ENCODE peak calls at places on chromosomes 11 and 22, in four cellular contexts. L, F, V and N are unnamed samples.

GRCh38 chr22:46064236-46064965 is 85.9 kb upstream of the PPARA start:
- DNase-seq in L (no peak), F (no peak), V (peak), N (no peak)

GRCh38 chr11:128222245-128222959 is 365.0 kb downstream of the ETS1 start:
- DNase-seq in F (no peak), L (no peak), V (no peak), N (no peak)

GRCh38 chr22:30878516-30879365 is 89.8 kb downstream of the MORC2 start:
- DNase-seq in V (no peak), L (peak), F (peak), N (no peak)

GRCh38 chr11:126816655-126817054 is 183.9 kb downstream of the KIRREL3 start:
- DNase-seq in L (no peak), F (no peak), V (no peak), N (no peak)

GRCh38 chr22:45977551-45978274 is 751 bp upstream of the WNT7B start:
- DNase-seq in V (no peak), F (no peak), L (no peak), N (no peak)

GRCh38 chr11:113457784-113458183 is 17.4 kb downstream of the DRD2 start:
- DNase-seq in L (no peak), F (no peak), V (no peak), N (peak)

GRCh38 chr11:118521892-118522311 is 5.4 kb upstream of the TTC36 start:
- DNase-seq in F (no peak), V (no peak), L (no peak), N (no peak)

GRCh38 chr11:119169272-119169719 is 771 bp downstream of the NLRX1 start:
- DNase-seq in F (peak), V (peak), L (peak), N (peak)

GRCh38 chr11:118998822-118999221 is 884 bp downstream of the CENATAC start:
- DNase-seq in V (peak), F (peak), L (peak), N (peak)

GRCh38 chr11:85798361-85798760 is 12.6 kb downstream of the SYTL2 start:
- DNase-seq in F (no peak), L (no peak), V (no peak), N (no peak)

GRCh38 chr11:70540196-70540595 is 141.9 kb downstream of the CTTN start:
- DNase-seq in L (no peak), F (no peak), V (no peak), N (no peak)

GRCh38 chr11:59574932-59575904 is 40.4 kb downstream of the OSBP start:
- DNase-seq in V (no peak), F (no peak), L (no peak), N (peak)

GRCh38 chr22:36182056-36182455 is 19.6 kb downstream of the APOL4 start:
- DNase-seq in V (no peak), F (no peak), L (no peak), N (no peak)

DNA sequence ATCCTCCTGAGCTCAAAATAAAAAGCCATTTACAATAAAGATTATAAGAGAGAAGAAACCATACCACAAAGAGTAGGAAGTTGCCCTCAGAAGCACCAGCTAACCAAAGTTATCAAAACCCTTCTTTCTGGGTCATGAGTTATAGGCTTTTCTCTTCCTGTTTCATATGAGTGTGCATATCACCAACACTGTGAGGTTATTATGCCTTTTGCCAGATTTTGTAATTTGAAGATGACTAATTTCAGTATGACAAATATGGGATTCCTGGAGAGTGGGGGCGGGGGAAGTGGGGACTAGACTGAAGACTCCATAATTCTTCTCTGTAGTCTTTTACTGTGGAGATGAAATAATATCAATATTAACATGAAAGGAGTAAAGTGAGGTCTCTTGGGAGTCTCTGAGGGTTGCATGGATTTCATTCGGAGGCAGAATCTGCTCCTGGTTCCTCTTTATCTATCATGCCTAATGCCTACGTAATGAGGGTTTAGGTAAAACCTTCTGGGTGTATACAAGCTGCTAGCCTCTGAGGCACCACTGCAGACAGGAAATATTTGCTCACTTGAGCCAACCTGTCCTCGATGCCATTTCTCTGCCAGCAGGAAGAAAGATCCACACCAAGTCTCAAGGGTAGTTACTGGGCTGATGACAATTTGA is 2.1 kb downstream of the LPXN start:
- DNase-seq in V (peak), F (peak), L (peak), N (peak)
- H3K4me2 ChIP-seq in V (peak), F (peak), L (no peak), N (no peak)

DNA sequence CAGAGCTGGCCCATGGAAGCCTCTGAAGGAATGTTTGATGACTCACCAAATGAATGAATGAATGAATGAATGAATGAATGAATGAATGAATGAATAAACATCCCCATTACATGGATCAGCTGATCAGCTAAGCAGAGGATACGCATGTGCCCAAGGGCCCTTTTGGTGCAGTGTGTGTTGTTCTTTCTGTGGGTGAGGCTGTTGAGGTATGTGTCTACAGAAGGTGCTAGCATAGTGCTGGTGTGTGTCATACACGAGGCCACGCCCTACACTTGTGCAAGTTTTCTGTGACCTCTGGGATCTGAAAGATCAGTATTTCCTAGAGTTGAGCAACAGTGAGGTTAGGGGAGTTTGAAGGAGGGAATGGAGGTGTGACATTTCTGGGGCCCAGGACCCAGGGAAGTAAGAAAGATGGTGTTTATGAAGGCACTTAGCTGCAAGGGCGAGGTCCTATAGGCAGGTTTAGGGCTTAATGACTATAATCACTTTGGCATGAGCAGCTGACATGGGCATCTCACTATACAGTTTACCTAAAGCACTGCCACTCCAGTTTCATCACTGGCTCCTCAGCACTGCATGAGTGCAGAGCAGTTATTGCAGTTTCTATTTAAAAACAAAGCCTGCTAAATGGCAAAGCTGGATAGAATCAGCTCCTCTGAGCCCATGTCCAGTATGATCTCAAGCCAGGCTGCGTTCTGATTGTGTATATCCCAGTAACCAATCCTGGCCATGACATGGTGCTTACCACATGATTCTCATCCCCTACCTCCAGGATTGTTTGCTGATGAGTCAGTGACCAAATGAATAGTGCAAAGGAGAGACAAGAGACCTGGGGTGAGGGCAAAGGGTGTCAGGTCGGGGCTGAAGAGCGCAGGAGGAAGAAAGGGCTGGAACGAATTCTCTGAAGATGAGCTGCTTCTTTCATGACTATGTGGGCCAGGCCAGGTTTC is 36.4 kb upstream of the E2F8 start:
- DNase-seq in L (peak), F (no peak), V (peak), N (peak)
- H3K4me2 ChIP-seq in L (no peak), F (no peak), V (no peak), N (no peak)

DNA sequence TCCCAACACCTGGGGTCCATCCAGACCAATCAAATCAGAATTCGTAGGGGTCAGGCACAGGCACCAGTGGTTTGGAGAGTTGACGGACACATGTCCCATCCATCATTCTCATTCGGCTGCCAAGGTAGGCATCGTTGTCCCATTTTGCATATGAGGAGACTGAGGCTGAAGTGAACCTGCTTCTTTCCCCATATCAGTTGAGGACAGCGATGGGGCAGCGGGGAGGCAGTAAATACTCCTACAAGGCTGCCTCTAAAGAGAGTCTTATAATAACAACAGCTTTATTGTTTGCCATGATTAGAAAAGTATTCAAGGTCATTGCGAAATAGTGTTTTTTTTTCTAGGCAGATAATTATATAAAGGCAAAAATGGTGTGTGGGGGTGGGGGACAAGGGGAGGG is 1.6 kb upstream of the BEST1 start:
- DNase-seq in V (no peak), F (no peak), L (no peak), N (no peak)
- H3K4me2 ChIP-seq in V (no peak), F (no peak), L (no peak), N (no peak)

GRCh38 chr22:48347311-48347710 is 1480.4 kb downstream of the BRD1 start:
- DNase-seq in L (no peak), F (no peak), V (no peak), N (no peak)
- H3K4me2 ChIP-seq in L (no peak), F (no peak), V (no peak), N (no peak)

DNA sequence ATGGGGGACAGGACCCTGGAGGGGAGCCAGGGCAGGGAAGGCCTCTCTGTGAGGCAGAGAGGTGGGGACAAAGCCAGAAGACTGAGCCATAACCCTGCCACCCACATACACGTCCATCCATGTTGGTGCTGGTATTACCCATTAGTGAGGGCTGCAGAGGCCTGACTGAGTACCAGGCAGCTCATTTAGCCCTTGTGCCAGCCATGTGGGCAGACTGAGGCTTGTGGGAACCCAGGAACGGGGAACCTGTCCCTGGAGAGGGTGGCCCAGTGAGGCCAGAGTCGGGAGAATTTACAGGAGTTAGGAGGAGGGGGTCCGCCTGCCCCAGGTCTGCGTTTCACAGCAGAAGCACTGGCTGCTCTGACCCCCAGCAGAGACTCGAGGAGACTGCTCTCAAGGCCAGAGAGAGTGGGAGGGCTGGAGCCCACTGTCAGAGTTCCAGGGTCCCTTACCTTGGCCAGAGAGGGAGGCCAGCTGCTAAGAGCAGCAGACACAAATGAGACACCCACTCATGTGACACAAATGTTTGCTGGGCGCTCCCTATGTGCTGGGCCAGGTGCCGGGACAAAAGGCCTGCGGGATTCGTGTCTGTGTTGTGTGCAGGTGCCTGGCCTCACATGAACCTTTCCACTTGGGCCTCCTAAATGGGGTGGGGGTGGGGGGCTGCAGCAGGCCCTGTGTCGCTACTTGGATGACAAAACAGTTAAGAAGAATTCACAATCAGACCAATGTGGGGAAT is 2.7 kb upstream of the TNFRSF13C start:
- DNase-seq in F (no peak), L (no peak), V (no peak), N (no peak)
- H3K4me2 ChIP-seq in F (no peak), L (no peak), V (no peak), N (no peak)

GRCh38 chr22:25282671-25283561 is 63.5 kb downstream of the CRYBB2 start:
- DNase-seq in V (no peak), F (no peak), L (peak), N (no peak)

GRCh38 chr22:25282346-25282670 is 62.9 kb downstream of the CRYBB2 start:
- DNase-seq in F (no peak), V (no peak), L (no peak), N (no peak)

GRCh38 chr22:25281675-25282345 is 62.4 kb downstream of the CRYBB2 start:
- DNase-seq in F (no peak), L (no peak), V (no peak), N (no peak)
- H3K4me2 ChIP-seq in F (no peak), L (peak), V (no peak), N (peak)

GRCh38 chr11:44607987-44608386 is 42.5 kb downstream of the CD82 start:
- DNase-seq in V (no peak), F (peak), L (peak), N (no peak)

GRCh38 chr11:44605068-44605708 is 39.7 kb downstream of the CD82 start:
- DNase-seq in V (no peak), L (no peak), F (no peak), N (no peak)

GRCh38 chr11:44607324-44607962 is 42.0 kb downstream of the CD82 start:
- DNase-seq in V (peak), F (peak), L (no peak), N (no peak)

GRCh38 chr11:44605965-44606364 is 40.5 kb downstream of the CD82 start:
- DNase-seq in V (no peak), L (no peak), F (no peak), N (no peak)

GRCh38 chr11:44606472-44606871 is 41.0 kb downstream of the CD82 start:
- DNase-seq in F (no peak), L (no peak), V (no peak), N (no peak)
- H3K4me2 ChIP-seq in F (no peak), L (no peak), V (no peak), N (no peak)

GRCh38 chr11:13486926-13487660 is 8.7 kb downstream of the PTH start:
- DNase-seq in F (peak), L (peak), V (no peak), N (peak)
- H3K4me2 ChIP-seq in F (no peak), L (peak), V (no peak), N (peak)